ENCODE peak calls at places on chromosome 5, in seven cellular contexts. R, L, V, J, G, F and U are unnamed samples.

GRCh38 chr5:96562614-96563013 is 99.6 kb upstream of the CAST start:
- DNase-seq in R (no peak), L (peak; percentile 64), V (no peak), J (no peak), G (no peak), F (peak; percentile 62), U (no peak)

GRCh38 chr5:130365956-130366355 is 461.7 kb downstream of the CHSY3 start:
- DNase-seq in R (no peak), L (no peak), V (no peak), J (no peak), G (no peak), F (no peak), U (no peak)

GRCh38 chr5:79774171-79774854 is 84.7 kb downstream of the CMYA5 start:
- DNase-seq in R (peak; percentile 59), L (no peak), V (peak; percentile 57), J (peak; percentile 54), G (no peak), F (peak; percentile 59), U (peak; percentile 38)

GRCh38 chr5:106691701-106692100 is 979.0 kb downstream of the EFNA5 start:
- DNase-seq in R (no peak), L (no peak), V (no peak), J (no peak), G (no peak), F (no peak), U (no peak)

GRCh38 chr5:24401767-24402166 is 243.0 kb downstream of the CDH10 start:
- DNase-seq in R (peak; percentile 45), L (peak; percentile 12), V (no peak), J (peak; percentile 15), G (peak; percentile 26), F (peak; percentile 2), U (no peak)

GRCh38 chr5:152288499-152288898 is 116.6 kb downstream of the NMUR2 start:
- DNase-seq in R (no peak), L (no peak), V (no peak), J (no peak), G (no peak), F (no peak), U (no peak)

GRCh38 chr5:124746916-124747769 is 704 bp upstream of the ZNF608 start:
- DNase-seq in R (peak; percentile 93), L (peak; percentile 91), V (peak; percentile 93), J (peak; percentile 65), G (peak; percentile 66), F (peak; percentile 87), U (peak; percentile 61)

GRCh38 chr5:111668713-111669112 is 88.3 kb downstream of the NREP start:
- DNase-seq in R (no peak), L (no peak), V (no peak), J (peak; percentile 69), G (no peak), F (peak; percentile 76), U (peak; percentile 27)

GRCh38 chr5:71932649-71933338 is 174.5 kb upstream of the MAP1B start:
- DNase-seq in R (peak; percentile 69), L (peak; percentile 87), V (no peak), J (no peak), G (no peak), F (peak; percentile 81), U (no peak)

GRCh38 chr5:134541736-134542376 is 16.4 kb downstream of the JADE2 start:
- DNase-seq in R (peak; percentile 64), L (no peak), V (peak; percentile 70), J (no peak), G (no peak), F (peak; percentile 46), U (no peak)

GRCh38 chr5:171275822-171276544 is 33.1 kb upstream of the TLX3 start:
- DNase-seq in R (no peak), L (no peak), V (no peak), J (no peak), G (no peak), F (no peak), U (peak; percentile 58)

GRCh38 chr5:111411321-111411720 is 101.0 kb downstream of the STARD4 start:
- DNase-seq in R (no peak), L (peak; percentile 78), V (no peak), J (peak; percentile 66), G (no peak), F (peak; percentile 36), U (no peak)

GRCh38 chr5:123091988-123092583 is 3.0 kb downstream of the PRDM6 start:
- DNase-seq in R (no peak), L (no peak), V (no peak), J (no peak), G (no peak), F (no peak), U (no peak)

GRCh38 chr5:72817076-72817476 is 615 bp downstream of the TNPO1 start:
- DNase-seq in R (peak; percentile 69), L (peak; percentile 66), V (peak; percentile 65), J (peak; percentile 62), G (peak; percentile 42), F (peak; percentile 86), U (peak; percentile 67)

GRCh38 chr5:12936184-12936583 is 1008.3 kb downstream of the DNAH5 start:
- DNase-seq in R (no peak), L (no peak), V (no peak), J (no peak), G (no peak), F (no peak), U (no peak)

GRCh38 chr5:13939647-13940046 is 4.8 kb downstream of the DNAH5 start:
- DNase-seq in R (no peak), L (no peak), V (no peak), J (no peak), G (no peak), F (no peak), U (no peak)

GRCh38 chr5:88377705-88378656 is 109.3 kb upstream of the TMEM161B start:
- DNase-seq in R (peak; percentile 9), L (peak; percentile 27), V (no peak), J (no peak), G (peak; percentile 14), F (no peak), U (no peak)

GRCh38 chr5:173108914-173109313 is 35.4 kb upstream of the BNIP1 start:
- DNase-seq in R (no peak), L (no peak), V (no peak), J (no peak), G (no peak), F (no peak), U (no peak)

GRCh38 chr5:73858786-73859185 is 232.8 kb downstream of the ARHGEF28 start:
- DNase-seq in R (no peak), L (no peak), V (no peak), J (no peak), G (no peak), F (peak; percentile 11), U (no peak)

GRCh38 chr5:172583931-172584511 is 57.0 kb upstream of the NEURL1B start:
- DNase-seq in R (no peak), L (no peak), V (no peak), J (no peak), G (no peak), F (no peak), U (no peak)

GRCh38 chr5:100479079-100479688 is 56.0 kb upstream of the FAM174A start:
- DNase-seq in R (peak; percentile 54), L (peak; percentile 13), V (peak; percentile 59), J (peak; percentile 50), G (peak; percentile 76), F (peak; percentile 28), U (peak; percentile 3)

GRCh38 chr5:56356121-56356875 is 123.2 kb upstream of the ANKRD55 start:
- DNase-seq in R (peak; percentile 38), L (no peak), V (no peak), J (peak; percentile 24), G (no peak), F (peak; percentile 13), U (no peak)

GRCh38 chr5:58149345-58149744 is 310.5 kb downstream of the PLK2 start:
- DNase-seq in R (no peak), L (peak; percentile 50), V (no peak), J (peak; percentile 81), G (no peak), F (peak; percentile 60), U (no peak)

GRCh38 chr5:97854871-97855762 is 672.1 kb upstream of the RIOK2 start:
- DNase-seq in R (peak; percentile 6), L (peak; percentile 63), V (no peak), J (no peak), G (no peak), F (no peak), U (no peak)

GRCh38 chr5:146852089-146852488 is 26.5 kb downstream of the PPP2R2B start:
- DNase-seq in R (no peak), L (no peak), V (no peak), J (no peak), G (no peak), F (no peak), U (no peak)

GRCh38 chr5:176899946-176900782 is 1.0 kb upstream of the HK3 start:
- DNase-seq in R (no peak), L (no peak), V (no peak), J (no peak), G (no peak), F (no peak), U (peak; percentile 30)

GRCh38 chr5:8981016-8981415 is 564.9 kb downstream of the SEMA5A start:
- DNase-seq in R (no peak), L (no peak), V (no peak), J (peak; percentile 86), G (no peak), F (peak; percentile 29), U (no peak)

GRCh38 chr5:83645936-83646335 is 74.7 kb downstream of the HAPLN1 start:
- DNase-seq in R (no peak), L (no peak), V (no peak), J (no peak), G (no peak), F (peak; percentile 38), U (no peak)

GRCh38 chr5:133489632-133490031 is 122.7 kb downstream of the FSTL4 start:
- DNase-seq in R (no peak), L (no peak), V (peak; percentile 61), J (peak; percentile 37), G (peak; percentile 74), F (no peak), U (no peak)

DNA sequence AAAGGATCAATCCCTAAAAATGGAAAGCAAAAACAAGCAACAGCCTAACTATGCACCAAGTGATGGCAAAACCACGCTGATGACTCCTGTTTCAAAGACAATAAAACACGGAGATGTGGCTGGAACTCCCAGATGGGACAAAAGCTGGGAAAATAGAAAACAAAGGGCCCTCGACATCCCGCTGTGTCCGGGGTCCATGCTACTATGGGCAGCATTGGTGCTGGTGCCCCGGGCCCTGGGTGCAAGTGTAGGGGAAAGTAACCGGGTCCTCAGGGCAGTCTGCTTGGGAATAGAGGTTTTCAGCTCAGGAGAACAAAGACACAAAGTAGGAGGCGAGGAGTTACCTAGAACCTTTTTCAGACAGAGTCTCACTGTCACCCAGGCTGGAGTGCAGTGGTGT is 46.1 kb downstream of the MRPL36 start:
- DNase-seq in R (no peak), L (no peak), V (no peak), J (no peak), G (no peak), F (no peak), U (no peak)
- H3K79me2 ChIP-seq in R (no peaks in the 10 kb centered on the region), L (no peaks in the 10 kb centered on the region), V (no peaks in the 10 kb centered on the region), J (no peaks in the 10 kb centered on the region), G (no peaks in the 10 kb centered on the region), F (no peaks in the 10 kb centered on the region), U (no peaks in the 10 kb centered on the region)

GRCh38 chr5:136484808-136485207 is 119.5 kb upstream of the TRPC7 start:
- DNase-seq in R (no peak), L (no peak), V (no peak), J (no peak), G (no peak), F (no peak), U (no peak)
- H3K79me2 ChIP-seq in R (no peaks in the 10 kb centered on the region), L (no peaks in the 10 kb centered on the region), V (no peaks in the 10 kb centered on the region), J (no peaks in the 10 kb centered on the region), G (no peaks in the 10 kb centered on the region), F (no peaks in the 10 kb centered on the region), U (no peaks in the 10 kb centered on the region)

GRCh38 chr5:34695275-34696032 is 39.3 kb downstream of the RAI14 start:
- DNase-seq in R (no peak), L (no peak), V (no peak), J (no peak), G (no peak), F (peak; percentile 56), U (no peak)
- H3K79me2 ChIP-seq in R (peaks cover 32% of the 10 kb centered on the region), L (peaks cover 96% of the 10 kb centered on the region), V (no peaks in the 10 kb centered on the region), J (peaks cover 64% of the 10 kb centered on the region), G (no peaks in the 10 kb centered on the region), F (peaks cover 98% of the 10 kb centered on the region), U (peaks cover 98% of the 10 kb centered on the region)

GRCh38 chr5:142095651-142096330 is 12.8 kb upstream of the NDFIP1 start:
- DNase-seq in R (no peak), L (no peak), V (no peak), J (no peak), G (no peak), F (peak; percentile 26), U (no peak)
- H3K79me2 ChIP-seq in R (no peaks in the 10 kb centered on the region), L (no peaks in the 10 kb centered on the region), V (no peaks in the 10 kb centered on the region), J (no peaks in the 10 kb centered on the region), G (no peaks in the 10 kb centered on the region), F (no peaks in the 10 kb centered on the region), U (no peaks in the 10 kb centered on the region)